ENCODE peak calls at places on chromosomes 1 and 21, in nine cellular contexts. O, J, M, F, X, K, H, E and P are unnamed samples.

GRCh38 chr1:26498894-26499293 is 26.7 kb downstream of the HMGN2 start:
- DNase-seq in H (no peak), O (no peak), E (no peak), K (no peak), J (no peak), F (no peak), M (no peak), X (no peak), P (no peak)

GRCh38 chr1:155504207-155504606 is 58.4 kb downstream of the ASH1L start:
- DNase-seq in O (no peak), H (peak; percentile 56), K (peak; percentile 30), E (no peak), M (no peak), J (no peak), F (peak; percentile 63), X (no peak), P (no peak)

GRCh38 chr1:185816460-185816859 is 82.3 kb downstream of the HMCN1 start:
- DNase-seq in O (no peak), X (no peak), E (no peak), H (peak; percentile 96), K (no peak), M (no peak), J (no peak), F (no peak), P (no peak)

GRCh38 chr1:181504294-181505115 is 21.2 kb downstream of the CACNA1E start:
- DNase-seq in F (peak; percentile 90), E (no peak), X (no peak), J (peak; percentile 84), M (no peak), H (peak; percentile 25), O (no peak), K (no peak), P (no peak)

GRCh38 chr21:34822957-34823356 is 154.2 kb downstream of the CLIC6 start:
- DNase-seq in H (peak; percentile 95), M (no peak), X (no peak), F (no peak), O (no peak), K (no peak), E (no peak), J (no peak), P (no peak)

GRCh38 chr1:227908366-227908765 is 39.4 kb downstream of the WNT9A start:
- DNase-seq in E (no peak), K (no peak), X (no peak), H (no peak), J (no peak), O (no peak), F (no peak), M (no peak), P (no peak)

GRCh38 chr1:59379028-59379728 is 82.3 kb downstream of the FGGY start:
- DNase-seq in O (no peak), J (no peak), E (no peak), H (no peak), X (no peak), F (no peak), K (no peak), M (no peak), P (no peak)

GRCh38 chr21:41786521-41786987 is 19.7 kb upstream of the RIPK4 start:
- DNase-seq in J (no peak), E (peak; percentile 63), F (no peak), K (no peak), M (no peak), H (no peak), O (no peak), X (no peak), P (no peak)

GRCh38 chr21:34642211-34643075 is 26.4 kb upstream of the CLIC6 start:
- DNase-seq in K (no peak), M (no peak), F (peak; percentile 96), E (no peak), O (no peak), H (no peak), X (no peak), J (no peak), P (no peak)

DNA sequence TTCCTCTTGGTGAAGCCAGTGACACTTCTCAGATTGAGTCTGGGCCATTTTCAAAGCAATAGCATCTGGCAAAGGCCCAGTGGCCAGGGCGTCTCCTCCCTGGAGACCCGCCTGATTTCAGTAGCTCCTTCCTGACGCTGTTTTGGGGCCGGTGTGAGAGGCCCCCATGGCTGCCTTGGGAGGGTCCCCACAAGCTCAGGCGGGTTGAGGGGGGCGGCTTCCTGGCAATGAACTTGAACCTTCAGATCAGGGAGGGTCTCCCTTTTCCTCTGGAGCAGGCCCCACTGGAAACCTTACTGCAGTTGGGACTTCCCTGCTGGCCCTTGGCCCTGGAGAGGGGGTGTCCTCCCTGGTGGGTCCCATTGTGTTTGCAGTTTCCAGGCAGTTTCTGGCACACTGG is 121.2 kb downstream of the CRYAA start:
- DNase-seq in F (no peak), M (peak; percentile 41), K (no peak), E (no peak), O (no peak), X (no peak), J (no peak), H (no peak), P (no peak)
- H3K4me3 ChIP-seq in F (no peak overlapping the region), M (no peak overlapping the region), K (no peak overlapping the region), E (no peak overlapping the region), O (no peak overlapping the region), X (no peak overlapping the region), J (no peak overlapping the region), H (no peak overlapping the region), P (no peak overlapping the region)

GRCh38 chr1:1425426-1425752 is 4.3 kb upstream of the ANKRD65 start:
- DNase-seq in H (no peak), J (no peak), E (no peak), X (no peak), O (no peak), M (no peak), K (no peak), F (no peak), P (no peak)

GRCh38 chr1:1426961-1427934 is 6.2 kb upstream of the ANKRD65 start:
- DNase-seq in K (no peak), E (no peak), J (peak; percentile 93), M (peak; percentile 71), X (no peak), H (no peak), O (no peak), F (no peak), P (no peak)

GRCh38 chr1:1424623-1425229 is 3.6 kb upstream of the ANKRD65 start:
- DNase-seq in O (no peak), F (no peak), H (no peak), E (no peak), J (no peak), X (no peak), K (no peak), M (peak; percentile 33), P (no peak)

GRCh38 chr1:1426496-1426960 is 5.5 kb upstream of the ANKRD65 start:
- DNase-seq in K (no peak), M (no peak), F (no peak), J (peak; percentile 13), O (no peak), E (no peak), H (no peak), X (no peak), P (no peak)

DNA sequence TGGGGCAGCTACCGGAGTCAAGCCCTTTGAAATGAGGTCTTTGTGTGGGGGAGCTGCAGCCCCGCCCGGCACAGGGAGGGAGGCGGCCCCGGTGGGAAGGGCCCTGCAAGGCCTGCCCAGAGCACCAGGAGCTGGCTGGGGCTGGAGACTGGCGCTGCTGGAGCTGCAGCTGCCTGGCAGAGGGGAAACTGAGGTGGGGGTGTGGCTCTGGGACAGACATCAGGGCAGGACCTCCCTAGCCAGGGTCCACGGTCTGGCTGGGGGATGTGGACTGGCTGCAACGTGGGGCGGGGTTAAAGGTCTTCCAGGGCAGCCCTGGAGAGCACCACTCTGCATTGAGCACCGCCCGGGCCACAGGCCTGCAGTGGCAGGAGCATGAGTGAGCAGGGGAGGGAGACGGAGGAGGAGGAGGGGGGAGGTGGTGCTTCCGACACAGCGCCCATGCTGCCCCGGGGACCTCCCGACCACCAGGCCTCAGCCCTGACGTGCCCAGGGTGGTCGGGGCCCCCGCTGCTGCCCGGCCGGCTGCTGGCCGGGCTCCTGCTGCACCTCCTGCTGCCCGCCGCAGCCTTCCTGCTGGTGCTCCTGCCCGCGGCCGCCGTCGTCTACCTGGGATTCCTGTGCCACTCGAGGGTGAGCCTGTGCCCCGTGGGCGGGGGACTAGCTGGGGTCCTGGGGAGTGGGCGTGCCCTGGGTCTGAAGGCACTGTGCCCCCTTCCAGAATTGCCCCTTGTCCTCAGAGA is 4.8 kb upstream of the ANKRD65 start:
- DNase-seq in O (no peak), J (peak; percentile 54), E (no peak), M (peak; percentile 59), F (no peak), X (no peak), K (no peak), H (no peak), P (no peak)
- H3K4me3 ChIP-seq in O (no peak overlapping the region), J (peak overlapping the region; percentile 48), E (no peak overlapping the region), M (no peak overlapping the region), F (no peak overlapping the region), X (no peak overlapping the region), K (no peak overlapping the region), H (no peak overlapping the region), P (no peak overlapping the region)

GRCh38 chr1:169115891-169116585 is 9.5 kb downstream of the ATP1B1 start:
- DNase-seq in K (no peak), J (no peak), F (peak; percentile 86), M (peak; percentile 73), E (peak; percentile 84), H (no peak), O (no peak), X (peak; percentile 63), P (no peak)
- H3K4me3 ChIP-seq in K (no peak overlapping the region), J (no peak overlapping the region), F (peak overlapping the region; percentile 28), M (no peak overlapping the region), E (no peak overlapping the region), H (no peak overlapping the region), O (no peak overlapping the region), X (no peak overlapping the region), P (no peak overlapping the region)

GRCh38 chr1:231337043-231337471 is 595 bp downstream of the EXOC8 start:
- DNase-seq in J (no peak), K (no peak), O (no peak), H (no peak), M (peak; percentile 78), E (no peak), X (no peak), F (no peak), P (no peak)

GRCh38 chr1:231334079-231334666 is 3.5 kb downstream of the EXOC8 start:
- DNase-seq in O (no peak), F (peak; percentile 53), J (no peak), X (no peak), K (no peak), H (no peak), E (no peak), M (no peak), P (no peak)

GRCh38 chr1:231335663-231336602 is 1.7 kb downstream of the EXOC8 start:
- DNase-seq in H (no peak), E (no peak), X (no peak), O (no peak), F (peak; percentile 3), K (no peak), J (no peak), M (no peak), P (no peak)

GRCh38 chr1:231332761-231333160 is 4.9 kb downstream of the EXOC8 start:
- DNase-seq in F (no peak), O (no peak), X (no peak), J (no peak), M (no peak), K (no peak), H (no peak), E (no peak), P (no peak)

GRCh38 chr1:231334952-231335351 is 2.7 kb downstream of the EXOC8 start:
- DNase-seq in M (no peak), K (no peak), J (no peak), X (no peak), H (no peak), O (no peak), E (no peak), F (no peak), P (no peak)
- H3K4me3 ChIP-seq in M (peak overlapping the region; percentile 57), K (peak overlapping the region; percentile 0), J (peak overlapping the region; percentile 96), X (no peak overlapping the region), H (peak overlapping the region; percentile 99), O (peak overlapping the region; percentile 1), E (no peak overlapping the region), F (peak overlapping the region; percentile 64), P (peak overlapping the region; percentile 80)